ENCODE peak calls at places on chromosome X, in six cellular contexts. M is sigmoid colon, Y is GM12878, L is upper lobe of left lung, Z is GM12892, F is GM12891. P is an unnamed sample.

GRCh38 chrX:21885568-21885967 is 29.8 kb downstream of the YY2 start:
- DNase-seq in L (no peak), F (no peak), M (no peak), Y (no peak), Z (no peak), P (no peak)

GRCh38 chrX:20606831-20607230 is 340.1 kb upstream of the RPS6KA3 start:
- DNase-seq in Z (no peak), F (no peak), M (no peak), Y (no peak), L (no peak), P (no peak)

GRCh38 chrX:46642145-46642544 is 68.6 kb downstream of the CHST7 start:
- DNase-seq in Z (no peak), M (no peak), F (no peak), Y (no peak), L (no peak), P (no peak)

GRCh38 chrX:30170900-30171299 is 44.5 kb upstream of the MAGEB2 start:
- DNase-seq in Y (no peak), F (no peak), Z (no peak), M (no peak), L (no peak), P (no peak)

GRCh38 chrX:43809463-43809862 is 72.8 kb downstream of the MAOB start:
- DNase-seq in L (no peak), Z (no peak), M (no peak), F (no peak), Y (no peak), P (no peak)

GRCh38 chrX:153590961-153591956 is 7.7 kb downstream of the CCNQ start:
- DNase-seq in Z (no peak), L (no peak), F (no peak), M (no peak), Y (no peak), P (no peak)

GRCh38 chrX:153526801-153527599 is 9.6 kb downstream of the ATP2B3 start:
- DNase-seq in Z (no peak), Y (no peak), M (no peak), L (no peak), F (no peak), P (no peak)

GRCh38 chrX:48934581-48935331 is 15.9 kb upstream of the PIM2 start:
- DNase-seq in Y (no peak), Z (no peak), F (no peak), M (no peak), L (no peak), P (no peak)

GRCh38 chrX:40015693-40016092 is 82.1 kb downstream of the BCOR start:
- DNase-seq in M (no peak), F (no peak), Y (no peak), L (no peak), Z (no peak), P (no peak)

GRCh38 chrX:88072339-88073030 is 554.9 kb downstream of the KLHL4 start:
- DNase-seq in L (no peak), M (no peak), Z (no peak), F (no peak), Y (no peak), P (no peak)

GRCh38 chrX:134803551-134804183 is 145.4 kb upstream of the PLAC1 start:
- DNase-seq in L (no peak), F (no peak), Z (no peak), Y (no peak), M (no peak), P (no peak)

GRCh38 chrX:131577999-131578734 is 34.3 kb downstream of the OR13H1 start:
- DNase-seq in M (no peak), Y (no peak), F (no peak), L (no peak), Z (no peak), P (no peak)

GRCh38 chrX:53056292-53056691 is 7.7 kb downstream of the GPR173 start:
- DNase-seq in F (no peak), L (no peak), Z (no peak), M (no peak), Y (no peak), P (no peak)

GRCh38 chrX:155747520-155747919 is 133.6 kb upstream of the VAMP7 start:
- DNase-seq in M (no peak), L (no peak), Z (no peak), Y (no peak), F (no peak), P (no peak)

GRCh38 chrX:10744011-10744410 is 123.6 kb upstream of the MID1 start:
- DNase-seq in Z (no peak), Y (no peak), M (no peak), L (no peak), F (no peak), P (no peak)

GRCh38 chrX:40953369-40953768 is 131.9 kb upstream of the USP9X start:
- DNase-seq in Y (peak; percentile 60), F (no peak), Z (no peak), M (no peak), L (no peak), P (no peak)

GRCh38 chrX:154738013-154738738 is 12.7 kb downstream of the GAB3 start:
- DNase-seq in Z (no peak), F (no peak), Y (no peak), L (no peak), M (peak; percentile 86), P (no peak)

GRCh38 chrX:69079278-69079677 is 86.0 kb downstream of the PJA1 start:
- DNase-seq in Z (no peak), Y (no peak), F (no peak), M (no peak), L (no peak), P (no peak)

GRCh38 chrX:85569096-85569495 is 189.6 kb upstream of the POF1B start:
- DNase-seq in Z (no peak), L (no peak), M (no peak), F (no peak), Y (no peak), P (no peak)

GRCh38 chrX:8447367-8447766 is 17.3 kb upstream of the VCX3B start:
- DNase-seq in Y (no peak), M (no peak), L (no peak), Z (no peak), F (no peak), P (no peak)
- TF ChIP-seq POLR2AphosphoS5 in Y (no peak), M (no peak), L (no peak), Z (no peak), F (no peak), P (no peak)

GRCh38 chrX:72306085-72306801 is 529 bp upstream of the CITED1 start:
- DNase-seq in Y (no peak), F (no peak), M (no peak), Z (no peak), L (peak; percentile 82), P (no peak)

GRCh38 chrX:72308209-72308565 is 2.5 kb upstream of the CITED1 start:
- DNase-seq in Y (no peak), L (no peak), Z (no peak), M (no peak), F (no peak), P (no peak)

GRCh38 chrX:72307646-72308051 is 1.9 kb upstream of the CITED1 start:
- DNase-seq in M (no peak), F (no peak), Z (no peak), L (no peak), Y (no peak), P (no peak)

GRCh38 chrX:72305286-72306084 is at the start of gene CITED1:
- DNase-seq in M (no peak), Z (no peak), F (no peak), L (peak; percentile 79), Y (no peak), P (no peak)

DNA sequence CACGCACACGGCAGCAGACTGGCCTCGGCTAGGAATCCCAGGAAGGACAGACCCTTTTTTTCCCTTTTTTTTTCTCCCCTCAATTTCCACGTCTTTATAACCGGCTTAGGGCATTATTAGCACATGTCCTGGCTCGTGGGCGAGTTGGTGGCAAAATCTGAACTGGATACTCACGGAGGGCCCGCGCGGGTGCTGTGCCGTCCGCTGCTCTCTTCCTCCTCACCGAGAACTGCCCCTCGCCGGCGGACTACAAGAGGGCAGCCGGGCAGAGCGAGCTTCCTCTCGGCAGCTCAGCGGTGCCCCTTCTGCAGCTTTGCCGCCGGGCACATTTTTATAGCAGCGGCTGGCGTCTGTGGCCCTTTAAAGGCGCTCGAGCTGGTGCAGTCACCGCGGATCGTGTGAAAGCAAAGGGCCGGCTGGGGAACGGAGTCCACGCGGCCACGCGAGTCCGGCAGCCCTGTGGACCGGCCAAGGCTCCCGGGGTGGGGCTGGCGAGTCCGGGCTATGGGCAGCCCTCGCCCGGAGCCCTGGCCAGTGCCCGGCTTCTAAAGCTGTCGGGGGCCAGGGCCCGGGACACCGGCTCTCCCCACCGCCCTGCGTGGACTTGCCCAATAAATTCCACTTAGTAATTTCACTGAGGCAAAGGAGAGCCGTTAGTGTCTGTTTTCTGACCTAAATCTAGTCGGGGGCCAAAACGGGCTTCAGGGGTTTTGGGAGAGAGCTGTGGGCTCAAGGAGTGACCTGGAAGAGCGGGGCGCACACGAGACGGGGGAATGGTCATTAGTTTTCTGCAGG is 1.3 kb upstream of the CITED1 start:
- DNase-seq in F (no peak), L (peak; percentile 82), M (peak; percentile 79), Y (no peak), Z (no peak), P (no peak)
- TF ChIP-seq POLR2AphosphoS5 in F (no peak), L (no peak), M (peak; percentile 19), Y (no peak), Z (no peak), P (no peak)

DNA sequence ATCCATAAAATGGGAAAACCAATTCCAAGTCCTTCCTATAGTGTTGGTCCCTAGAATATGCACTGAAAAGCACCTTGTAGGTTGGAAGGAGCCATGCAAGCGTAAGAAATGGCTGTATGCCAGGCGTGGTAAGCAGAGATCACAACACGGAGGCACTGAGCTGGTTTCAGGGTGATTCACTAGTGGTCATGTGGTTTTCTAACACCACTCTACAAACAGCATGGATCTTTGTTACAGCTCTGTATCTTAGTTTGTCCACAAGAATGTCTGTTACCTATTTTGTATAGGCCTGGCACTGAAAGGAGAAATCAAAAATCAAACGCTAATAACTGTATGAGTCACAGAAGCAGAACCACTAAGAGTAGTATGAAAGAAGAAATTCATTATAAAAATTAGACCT is 71.9 kb downstream of the MAGEB17 start:
- DNase-seq in Z (no peak), Y (peak; percentile 35), F (no peak), L (no peak), M (no peak), P (no peak)
- TF ChIP-seq POLR2AphosphoS5 in Z (no peak), Y (no peak), F (no peak), L (no peak), M (no peak), P (no peak)

DNA sequence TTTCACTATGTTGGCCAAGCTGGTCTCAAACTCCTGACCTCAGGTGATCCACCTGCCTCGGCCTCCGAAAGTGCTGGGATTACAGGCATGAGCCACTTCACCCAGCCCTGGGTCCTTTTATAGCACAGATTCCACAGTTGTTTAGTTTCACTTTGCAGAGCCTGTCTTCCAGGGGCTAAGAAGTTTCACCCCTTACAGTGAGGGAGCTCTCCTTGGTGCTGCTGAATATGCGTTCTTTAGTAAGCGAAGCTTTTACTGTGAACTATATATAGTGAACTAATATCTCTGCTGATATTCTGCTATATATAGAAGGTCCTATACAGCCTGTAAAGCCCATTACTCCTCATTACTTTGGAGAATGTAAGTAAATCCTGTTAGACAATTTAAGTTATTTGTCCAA is 4.2 kb downstream of the TCEAL6 start:
- DNase-seq in Z (no peak), Y (no peak), F (no peak), L (no peak), M (no peak), P (no peak)
- TF ChIP-seq POLR2AphosphoS5 in Z (no peak), Y (no peak), F (no peak), L (no peak), M (no peak), P (no peak)

DNA sequence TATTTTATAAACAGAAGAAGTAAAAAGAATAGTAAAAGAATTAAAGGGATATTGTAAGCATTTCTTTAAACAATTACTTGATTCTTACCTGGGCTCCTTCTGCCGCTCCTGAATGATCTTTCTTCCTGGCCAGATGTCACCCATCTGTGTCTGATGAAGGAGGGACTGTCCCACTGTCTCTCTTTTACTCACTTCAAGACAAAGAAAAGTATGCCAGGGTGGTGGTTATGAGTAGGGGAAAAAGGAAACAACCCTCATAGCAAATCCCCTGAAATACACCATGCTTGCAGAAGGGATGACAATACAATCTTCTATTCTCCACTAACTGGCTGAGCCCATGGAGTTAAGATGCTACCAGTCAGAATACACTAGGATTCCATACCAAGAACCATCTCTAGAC is 31.1 kb downstream of the SYTL4 start:
- DNase-seq in M (no peak), L (no peak), Z (no peak), F (no peak), Y (no peak), P (no peak)
- TF ChIP-seq POLR2AphosphoS5 in M (no peak), L (no peak), Z (no peak), F (no peak), Y (no peak), P (no peak)